ENCODE peak calls at places on chromosomes 5 and 9, in eight cellular contexts. S, D, B, F, R, P, T and C are unnamed samples.

GRCh38 chr9:89047667-89048066 is 56.4 kb downstream of the S1PR3 start:
- DNase-seq in S (no peak), D (no peak), B (no peak), F (no peak), R (no peak), P (no peak), T (no peak), C (no peak)

GRCh38 chr9:122567901-122568300 is 15.0 kb downstream of the OR1N2 start:
- DNase-seq in S (no peak), D (no peak), B (no peak), F (no peak), R (no peak), P (no peak), T (no peak), C (no peak)

GRCh38 chr5:1156033-1156753 is 44.3 kb upstream of the SLC12A7 start:
- DNase-seq in S (no peak), D (no peak), B (no peak), F (no peak), R (no peak), P (no peak), T (no peak), C (no peak)

GRCh38 chr5:84430863-84431663 is 46.4 kb upstream of the EDIL3 start:
- DNase-seq in S (no peak), D (peak; percentile 6), B (no peak), F (no peak), R (no peak), P (no peak), T (no peak), C (no peak)

GRCh38 chr5:54742417-54742889 is 224.9 kb downstream of the SNX18 start:
- DNase-seq in S (no peak), D (peak; percentile 68), B (no peak), F (no peak), R (no peak), P (no peak), T (no peak), C (peak; percentile 21)

GRCh38 chr9:121709798-121710197 is 58.4 kb downstream of the DAB2IP start:
- DNase-seq in S (no peak), D (no peak), B (no peak), F (no peak), R (peak; percentile 66), P (no peak), T (no peak), C (no peak)

GRCh38 chr5:50320131-50320749 is 120.8 kb downstream of the EMB start:
- DNase-seq in S (no peak), D (peak; percentile 1), B (no peak), F (no peak), R (no peak), P (no peak), T (no peak), C (no peak)

GRCh38 chr5:94968507-94969095 is 316.3 kb downstream of the MCTP1 start:
- DNase-seq in S (no peak), D (peak; percentile 75), B (no peak), F (peak; percentile 84), R (peak; percentile 60), P (no peak), T (no peak), C (no peak)

GRCh38 chr5:142947427-142947709 is 177.2 kb downstream of the ARHGAP26 start:
- DNase-seq in S (no peak), D (no peak), B (no peak), F (no peak), R (no peak), P (no peak), T (no peak), C (no peak)

GRCh38 chr5:178453224-178453623 is 137.0 kb downstream of the COL23A1 start:
- DNase-seq in S (no peak), D (peak; percentile 4), B (no peak), F (no peak), R (no peak), P (no peak), T (no peak), C (no peak)

GRCh38 chr5:91361055-91361701 is 21.9 kb downstream of the ARRDC3 start:
- DNase-seq in S (no peak), D (no peak), B (no peak), F (no peak), R (no peak), P (no peak), T (no peak), C (no peak)

GRCh38 chr9:90287567-90288274 is 354.9 kb downstream of the DIRAS2 start:
- DNase-seq in S (no peak), D (no peak), B (no peak), F (no peak), R (no peak), P (no peak), T (no peak), C (no peak)

GRCh38 chr5:133406208-133406607 is 206.1 kb downstream of the FSTL4 start:
- DNase-seq in S (no peak), D (no peak), B (no peak), F (no peak), R (no peak), P (no peak), T (no peak), C (no peak)

GRCh38 chr9:12776775-12777055 is 1.9 kb downstream of the LURAP1L start:
- DNase-seq in S (no peak), D (no peak), B (no peak), F (no peak), R (no peak), P (no peak), T (no peak), C (no peak)

GRCh38 chr5:132437604-132438275 is 52.8 kb downstream of the IRF1 start:
- DNase-seq in S (no peak), D (peak; percentile 91), B (peak; percentile 92), F (no peak), R (no peak), P (no peak), T (peak; percentile 52), C (no peak)

GRCh38 chr5:34803974-34804373 is 35.0 kb upstream of the TTC23L start:
- DNase-seq in S (no peak), D (peak; percentile 24), B (no peak), F (no peak), R (no peak), P (no peak), T (no peak), C (no peak)

GRCh38 chr9:71145179-71145578 is 23.8 kb upstream of the TRPM3 start:
- DNase-seq in S (no peak), D (no peak), B (no peak), F (no peak), R (no peak), P (no peak), T (no peak), C (no peak)

GRCh38 chr5:54517174-54517511 is 416 bp upstream of the SNX18 start:
- DNase-seq in S (no peak), D (no peak), B (no peak), F (no peak), R (no peak), P (no peak), T (no peak), C (no peak)

GRCh38 chr5:175900131-175900530 is 28.8 kb downstream of the CPLX2 start:
- DNase-seq in S (no peak), D (peak; percentile 15), B (no peak), F (no peak), R (no peak), P (no peak), T (no peak), C (no peak)

GRCh38 chr5:15367501-15367900 is 132.5 kb upstream of the FBXL7 start:
- DNase-seq in S (no peak), D (no peak), B (no peak), F (no peak), R (no peak), P (no peak), T (no peak), C (no peak)

GRCh38 chr5:158812381-158812780 is 287.3 kb downstream of the EBF1 start:
- DNase-seq in S (peak; percentile 12), D (no peak), B (peak; percentile 89), F (no peak), R (no peak), P (no peak), T (peak; percentile 8), C (no peak)

GRCh38 chr5:1948663-1949191 is 66.0 kb upstream of the IRX4 start:
- DNase-seq in S (no peak), D (no peak), B (no peak), F (no peak), R (no peak), P (no peak), T (no peak), C (no peak)

GRCh38 chr5:147748590-147748989 is 33.9 kb downstream of the JAKMIP2 start:
- DNase-seq in S (no peak), D (no peak), B (no peak), F (peak; percentile 64), R (peak; percentile 93), P (no peak), T (no peak), C (no peak)

GRCh38 chr5:145983461-145983860 is 47.1 kb downstream of the SH3RF2 start:
- DNase-seq in S (no peak), D (no peak), B (no peak), F (no peak), R (no peak), P (no peak), T (no peak), C (no peak)

GRCh38 chr9:138074516-138074915 is 196.9 kb downstream of the CACNA1B start:
- DNase-seq in S (no peak), D (no peak), B (peak; percentile 4), F (no peak), R (no peak), P (no peak), T (no peak), C (peak; percentile 1)

GRCh38 chr5:158700231-158700996 is 399.3 kb downstream of the EBF1 start:
- DNase-seq in S (no peak), D (peak; percentile 79), B (no peak), F (no peak), R (no peak), P (no peak), T (no peak), C (no peak)

GRCh38 chr9:128788445-128788844 is 1.4 kb downstream of the TBC1D13 start:
- DNase-seq in S (no peak), D (no peak), B (no peak), F (no peak), R (no peak), P (no peak), T (no peak), C (no peak)

GRCh38 chr9:93128715-93129224 is 5.3 kb downstream of the NINJ1 start:
- DNase-seq in S (no peak), D (no peak), B (no peak), F (no peak), R (no peak), P (no peak), T (no peak), C (peak; percentile 10)

GRCh38 chr5:173412566-173412965 is 84.4 kb upstream of the STC2 start:
- DNase-seq in S (no peak), D (peak; percentile 56), B (no peak), F (no peak), R (no peak), P (no peak), T (no peak), C (no peak)